ENCODE peak calls at places on chromosomes 3 and 15, in six cellular contexts. One of them, this sample, is unnamed.

GRCh38 chr15:77795446-77795845 is 162.7 kb upstream of the LINGO1 start:
- DNase-seq in neuronal stem cell: no peak
- DNase-seq in H1: no peak
- DNase-seq in mesenchymal stem cell: no peak
- DNase-seq in IMR-90: no peak
- DNase-seq in trophoblast cell: no peak
- DNase-seq in this sample: no peak

GRCh38 chr3:70832811-70833509 is 520.5 kb upstream of the MDFIC2 start:
- DNase-seq in IMR-90: peak
- DNase-seq in trophoblast cell: no peak
- DNase-seq in neuronal stem cell: no peak
- DNase-seq in mesenchymal stem cell: no peak
- DNase-seq in H1: no peak
- DNase-seq in this sample: no peak

GRCh38 chr3:104437131-104437750 is 929.5 kb upstream of the ALCAM start:
- DNase-seq in IMR-90: peak
- DNase-seq in H1: no peak
- DNase-seq in mesenchymal stem cell: peak
- DNase-seq in neuronal stem cell: no peak
- DNase-seq in trophoblast cell: peak
- DNase-seq in this sample: peak

GRCh38 chr3:148379763-148380162 is 317.9 kb upstream of the AGTR1 start:
- DNase-seq in H1: no peak
- DNase-seq in trophoblast cell: no peak
- DNase-seq in neuronal stem cell: peak
- DNase-seq in IMR-90: peak
- DNase-seq in mesenchymal stem cell: peak
- DNase-seq in this sample: peak

GRCh38 chr15:42193383-42193782 is 14.7 kb downstream of the VPS39 start:
- DNase-seq in H1: no peak
- DNase-seq in IMR-90: no peak
- DNase-seq in mesenchymal stem cell: no peak
- DNase-seq in neuronal stem cell: no peak
- DNase-seq in trophoblast cell: no peak
- DNase-seq in this sample: no peak

GRCh38 chr3:95514260-95514659 is 1300.1 kb upstream of the EPHA6 start:
- DNase-seq in neuronal stem cell: no peak
- DNase-seq in mesenchymal stem cell: no peak
- DNase-seq in IMR-90: no peak
- DNase-seq in H1: no peak
- DNase-seq in trophoblast cell: no peak
- DNase-seq in this sample: no peak

GRCh38 chr3:128923607-128924385 is 44.4 kb downstream of the ACAD9 start:
- DNase-seq in IMR-90: no peak
- DNase-seq in mesenchymal stem cell: no peak
- DNase-seq in H1: no peak
- DNase-seq in neuronal stem cell: no peak
- DNase-seq in trophoblast cell: no peak
- DNase-seq in this sample: no peak

GRCh38 chr3:183116051-183116614 is 16.8 kb upstream of the MCCC1 start:
- DNase-seq in mesenchymal stem cell: no peak
- DNase-seq in H1: peak
- DNase-seq in trophoblast cell: no peak
- DNase-seq in IMR-90: no peak
- DNase-seq in neuronal stem cell: peak
- DNase-seq in this sample: peak

GRCh38 chr3:142213298-142213697 is 12.1 kb downstream of the GK5 start:
- DNase-seq in trophoblast cell: no peak
- DNase-seq in IMR-90: no peak
- DNase-seq in H1: no peak
- DNase-seq in neuronal stem cell: no peak
- DNase-seq in mesenchymal stem cell: no peak
- DNase-seq in this sample: no peak

GRCh38 chr15:63564093-63564492 is 33.1 kb upstream of the FBXL22 start:
- DNase-seq in H1: no peak
- DNase-seq in neuronal stem cell: no peak
- DNase-seq in IMR-90: no peak
- DNase-seq in trophoblast cell: no peak
- DNase-seq in mesenchymal stem cell: no peak
- DNase-seq in this sample: no peak

GRCh38 chr3:175951047-175951694 is 1092.0 kb downstream of the NAALADL2 start:
- DNase-seq in trophoblast cell: no peak
- DNase-seq in neuronal stem cell: no peak
- DNase-seq in mesenchymal stem cell: peak
- DNase-seq in IMR-90: peak
- DNase-seq in H1: no peak
- DNase-seq in this sample: peak

GRCh38 chr3:49469037-49469875 is 811 bp upstream of the DAG1 start:
- DNase-seq in IMR-90: peak
- DNase-seq in trophoblast cell: peak
- DNase-seq in mesenchymal stem cell: peak
- DNase-seq in H1: peak
- DNase-seq in neuronal stem cell: no peak
- DNase-seq in this sample: peak

GRCh38 chr15:51243774-51244173 is 94.6 kb downstream of the CYP19A1 start:
- DNase-seq in neuronal stem cell: no peak
- DNase-seq in H1: no peak
- DNase-seq in IMR-90: peak
- DNase-seq in mesenchymal stem cell: no peak
- DNase-seq in trophoblast cell: no peak
- DNase-seq in this sample: peak

GRCh38 chr15:38555686-38556334 is 8.8 kb downstream of the RASGRP1 start:
- DNase-seq in neuronal stem cell: no peak
- DNase-seq in trophoblast cell: peak
- DNase-seq in mesenchymal stem cell: peak
- DNase-seq in IMR-90: peak
- DNase-seq in H1: no peak
- DNase-seq in this sample: no peak

GRCh38 chr3:43692971-43693370 is 2.2 kb downstream of the ABHD5 start:
- DNase-seq in IMR-90: no peak
- DNase-seq in mesenchymal stem cell: no peak
- DNase-seq in neuronal stem cell: no peak
- DNase-seq in trophoblast cell: no peak
- DNase-seq in H1: no peak
- DNase-seq in this sample: no peak

GRCh38 chr3:13353936-13354542 is 66.1 kb downstream of the NUP210 start:
- DNase-seq in neuronal stem cell: no peak
- DNase-seq in trophoblast cell: no peak
- DNase-seq in mesenchymal stem cell: peak
- DNase-seq in H1: no peak
- DNase-seq in IMR-90: peak
- DNase-seq in this sample: peak

GRCh38 chr15:62834686-62835279 is 207.8 kb upstream of the TPM1 start:
- DNase-seq in trophoblast cell: peak
- DNase-seq in neuronal stem cell: no peak
- DNase-seq in H1: no peak
- DNase-seq in IMR-90: no peak
- DNase-seq in mesenchymal stem cell: no peak
- DNase-seq in this sample: no peak

GRCh38 chr3:100335137-100335833 is 728 bp downstream of the NIT2 start:
- DNase-seq in trophoblast cell: no peak
- DNase-seq in H1: no peak
- DNase-seq in IMR-90: no peak
- DNase-seq in neuronal stem cell: no peak
- DNase-seq in mesenchymal stem cell: peak
- DNase-seq in this sample: peak

GRCh38 chr15:65695073-65695472 is 73.3 kb downstream of the SLC24A1 start:
- DNase-seq in neuronal stem cell: no peak
- DNase-seq in trophoblast cell: no peak
- DNase-seq in H1: no peak
- DNase-seq in IMR-90: no peak
- DNase-seq in mesenchymal stem cell: peak
- DNase-seq in this sample: no peak

GRCh38 chr3:111619833-111620232 is 24.7 kb upstream of the ZBED2 start:
- DNase-seq in trophoblast cell: no peak
- DNase-seq in H1: no peak
- DNase-seq in mesenchymal stem cell: no peak
- DNase-seq in neuronal stem cell: no peak
- DNase-seq in IMR-90: peak
- DNase-seq in this sample: peak

GRCh38 chr15:62962101-62962995 is 80.2 kb upstream of the TPM1 start:
- DNase-seq in neuronal stem cell: no peak
- DNase-seq in mesenchymal stem cell: no peak
- DNase-seq in trophoblast cell: no peak
- DNase-seq in H1: no peak
- DNase-seq in IMR-90: no peak
- DNase-seq in this sample: no peak

GRCh38 chr15:70723927-70724326 is 39.4 kb downstream of the UACA start:
- DNase-seq in neuronal stem cell: no peak
- DNase-seq in H1: no peak
- DNase-seq in IMR-90: no peak
- DNase-seq in trophoblast cell: no peak
- DNase-seq in mesenchymal stem cell: no peak
- DNase-seq in this sample: no peak

GRCh38 chr15:41970456-41970855 is 1.9 kb downstream of the EHD4 start:
- DNase-seq in IMR-90: no peak
- DNase-seq in mesenchymal stem cell: no peak
- DNase-seq in neuronal stem cell: no peak
- DNase-seq in H1: no peak
- DNase-seq in trophoblast cell: no peak
- DNase-seq in this sample: no peak

GRCh38 chr3:46844851-46845250 is 18.4 kb downstream of the MYL3 start:
- DNase-seq in mesenchymal stem cell: no peak
- DNase-seq in IMR-90: no peak
- DNase-seq in trophoblast cell: no peak
- DNase-seq in H1: no peak
- DNase-seq in neuronal stem cell: no peak
- DNase-seq in this sample: peak
- H3K4me3 ChIP-seq in mesenchymal stem cell: no peak
- H3K4me3 ChIP-seq in IMR-90: no peak
- H3K4me3 ChIP-seq in trophoblast cell: peak
- H3K4me3 ChIP-seq in H1: no peak
- H3K4me3 ChIP-seq in neuronal stem cell: no peak
- H3K4me3 ChIP-seq in this sample: no peak

DNA sequence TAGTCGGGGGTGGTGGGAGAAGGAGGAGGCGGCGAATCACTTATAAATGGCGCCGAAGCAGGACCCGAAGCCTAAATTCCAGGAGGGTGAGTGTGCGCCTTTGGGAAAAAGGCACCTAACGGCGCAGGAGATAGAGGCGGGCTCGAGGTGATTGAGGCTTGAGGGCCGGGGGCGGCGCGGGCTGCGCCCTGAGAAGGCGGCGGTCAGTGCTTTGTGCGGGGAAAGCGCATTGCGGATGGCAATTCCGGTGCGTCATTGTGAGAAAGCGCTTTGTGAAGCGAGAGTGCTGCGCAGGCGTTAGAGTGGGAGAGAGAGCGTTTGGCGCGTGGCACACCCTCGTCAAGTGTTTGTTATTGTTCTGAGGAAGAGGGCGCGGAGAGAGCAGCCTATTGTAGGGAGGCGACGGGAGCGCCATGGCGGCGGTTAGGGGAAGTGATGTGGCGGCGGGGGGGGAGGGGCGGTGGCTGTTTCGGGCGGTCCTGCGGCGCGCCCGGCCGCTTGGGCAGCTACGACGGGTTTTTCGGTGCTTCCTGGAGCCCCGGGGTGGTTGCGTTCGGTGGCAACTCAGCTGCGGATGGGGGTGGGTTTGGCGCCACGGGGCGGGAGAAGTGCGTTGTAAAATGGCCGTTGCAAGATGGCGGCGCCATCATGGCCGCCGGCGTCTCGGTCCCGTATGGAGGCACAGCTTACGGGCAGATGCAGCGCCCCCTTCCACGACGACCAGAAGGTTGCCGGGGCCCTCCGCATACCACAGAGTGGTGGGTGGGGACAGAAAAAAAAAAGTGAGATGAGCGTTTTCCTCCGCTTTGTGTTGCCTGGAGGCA is 494 bp downstream of the MORF4L1 start:
- DNase-seq in IMR-90: peak
- DNase-seq in trophoblast cell: peak
- DNase-seq in H1: peak
- DNase-seq in mesenchymal stem cell: peak
- DNase-seq in neuronal stem cell: peak
- DNase-seq in this sample: peak
- H3K23ac ChIP-seq in IMR-90: peak
- H3K23ac ChIP-seq in trophoblast cell: peak
- H3K23ac ChIP-seq in H1: no peak
- H3K23ac ChIP-seq in mesenchymal stem cell: peak
- H3K23ac ChIP-seq in neuronal stem cell: peak
- H3K23ac ChIP-seq in this sample: peak

GRCh38 chr3:197394464-197395321 is 96.3 kb upstream of the DLG1 start:
- DNase-seq in neuronal stem cell: no peak
- DNase-seq in trophoblast cell: peak
- DNase-seq in mesenchymal stem cell: peak
- DNase-seq in H1: no peak
- DNase-seq in IMR-90: peak
- DNase-seq in this sample: peak
- H4K8ac ChIP-seq in neuronal stem cell: no peak
- H4K8ac ChIP-seq in trophoblast cell: no peak
- H4K8ac ChIP-seq in mesenchymal stem cell: peak
- H4K8ac ChIP-seq in H1: no peak
- H4K8ac ChIP-seq in IMR-90: no peak
- H4K8ac ChIP-seq in this sample: no peak

DNA sequence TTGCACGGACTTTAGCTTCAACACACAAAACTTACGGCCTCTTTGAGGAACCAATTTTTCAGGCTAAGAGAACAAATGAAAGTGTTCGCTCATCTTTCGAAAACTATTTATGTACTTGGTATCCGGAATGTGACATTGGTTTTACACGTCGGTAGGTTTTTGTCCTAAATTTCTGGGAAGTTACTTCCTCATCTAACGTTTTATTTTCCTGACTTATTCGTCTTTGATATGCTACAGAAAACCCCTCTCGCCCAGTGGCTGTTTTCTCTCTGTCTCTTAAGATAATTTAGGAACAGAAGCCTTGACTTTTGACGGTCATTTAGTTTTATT is 879 bp upstream of the GREM1 start:
- DNase-seq in mesenchymal stem cell: no peak
- DNase-seq in IMR-90: no peak
- DNase-seq in trophoblast cell: no peak
- DNase-seq in neuronal stem cell: peak
- DNase-seq in H1: no peak
- DNase-seq in this sample: no peak
- H3K4me3 ChIP-seq in mesenchymal stem cell: no peak
- H3K4me3 ChIP-seq in IMR-90: peak
- H3K4me3 ChIP-seq in trophoblast cell: no peak
- H3K4me3 ChIP-seq in neuronal stem cell: no peak
- H3K4me3 ChIP-seq in H1: peak
- H3K4me3 ChIP-seq in this sample: no peak

GRCh38 chr3:132880986-132881385 is 157.2 kb upstream of the TMEM108 start:
- DNase-seq in neuronal stem cell: no peak
- DNase-seq in IMR-90: no peak
- DNase-seq in H1: no peak
- DNase-seq in trophoblast cell: no peak
- DNase-seq in mesenchymal stem cell: no peak
- DNase-seq in this sample: peak

GRCh38 chr3:132879651-132880050 is 157.4 kb upstream of the NPHP3 start:
- DNase-seq in IMR-90: no peak
- DNase-seq in trophoblast cell: no peak
- DNase-seq in H1: peak
- DNase-seq in neuronal stem cell: no peak
- DNase-seq in mesenchymal stem cell: no peak
- DNase-seq in this sample: peak

GRCh38 chr3:132881756-132882409 is 156.3 kb upstream of the TMEM108 start:
- DNase-seq in neuronal stem cell: no peak
- DNase-seq in H1: no peak
- DNase-seq in IMR-90: no peak
- DNase-seq in mesenchymal stem cell: no peak
- DNase-seq in trophoblast cell: no peak
- DNase-seq in this sample: no peak
- H3K23ac ChIP-seq in neuronal stem cell: peak
- H3K23ac ChIP-seq in H1: no peak
- H3K23ac ChIP-seq in IMR-90: no peak
- H3K23ac ChIP-seq in mesenchymal stem cell: no peak
- H3K23ac ChIP-seq in trophoblast cell: peak
- H3K23ac ChIP-seq in this sample: no peak